ENCODE peak calls at places on chromosomes 4 and X, in eight cellular contexts. E is M059J; M is germinal center; I is left colon; L is NAMALWA; D is activated T-cell treated with anti-CD3 and anti-CD28 coated beads for 1 hour; X is activated naive CD4-positive, alpha-beta T cell treated with anti-CD3 and anti-CD28 coated beads for 36 hours; U is breast epithelium. F is an unnamed sample.

GRCh38 chrX:3052864-3053263 is 11.6 kb downstream of the ARSF start:
- DNase-seq in U (no peak), X (no peak), E (no peak), D (no peak), I (peak; percentile 32), M (no peak), L (no peak), F (no peak)

GRCh38 chr4:153154010-153154975 is 50.0 kb upstream of the TRIM2 start:
- DNase-seq in M (no peak), D (no peak), X (peak; percentile 48), E (peak; percentile 63), I (peak; percentile 69), U (no peak), L (no peak), F (peak; percentile 8)

GRCh38 chr4:169741569-169741968 is 16.2 kb downstream of the HPF1 start:
- DNase-seq in E (peak; percentile 36), D (no peak), M (no peak), L (no peak), U (no peak), I (no peak), X (no peak), F (peak; percentile 31)

GRCh38 chrX:118579417-118579816 is 83.8 kb downstream of the DOCK11 start:
- DNase-seq in I (no peak), X (no peak), E (no peak), L (no peak), D (no peak), U (no peak), M (no peak), F (no peak)

GRCh38 chrX:143633530-143634372 is 2.1 kb downstream of the SLITRK4 start:
- DNase-seq in I (no peak), E (no peak), U (no peak), X (no peak), D (no peak), L (no peak), M (no peak), F (peak; percentile 17)

GRCh38 chrX:281166-281999 is at the start of gene PLCXD1:
- DNase-seq in I (no peak), L (peak; percentile 38), M (peak; percentile 54), U (no peak), X (peak; percentile 50), E (peak; percentile 56), D (no peak), F (no peak)

GRCh38 chrX:115330498-115331138 is 41.1 kb downstream of the LUZP4 start:
- DNase-seq in M (peak; percentile 5), I (peak; percentile 25), U (no peak), L (peak; percentile 58), X (peak; percentile 17), E (peak; percentile 76), D (no peak), F (peak; percentile 31)

GRCh38 chrX:13903405-13903804 is 86.5 kb upstream of the GPM6B start:
- DNase-seq in M (no peak), E (peak; percentile 5), I (no peak), U (no peak), L (no peak), X (no peak), D (no peak), F (no peak)

GRCh38 chr4:55791666-55792065 is 27.9 kb upstream of the EXOC1L start:
- DNase-seq in D (no peak), X (no peak), L (no peak), M (no peak), I (no peak), E (peak; percentile 33), U (no peak), F (no peak)

GRCh38 chr4:173935622-173936405 is 347.7 kb downstream of the FBXO8 start:
- DNase-seq in U (no peak), I (no peak), L (no peak), M (no peak), X (no peak), E (peak; percentile 5), D (no peak), F (no peak)

GRCh38 chrX:68588653-68589371 is 58.7 kb upstream of the STARD8 start:
- DNase-seq in X (no peak), E (peak; percentile 90), M (no peak), U (no peak), L (no peak), D (no peak), I (no peak), F (peak; percentile 68)